ENCODE peak calls at places on chromosomes 12 and 14, in nine cellular contexts. C is A673, Q is fibroblast of lung, E is AG09309, W is dorsolateral prefrontal cortex, Z is colonic mucosa, K is fibroblast of the aortic adventitia, F is cardiac fibroblast, O is heart left ventricle. N is an unnamed sample.

GRCh38 chr12:107318804-107319535 is 225.6 kb upstream of the CRY1 start:
- DNase-seq in C (peak), Q (peak), E (no peak), W (no peak), Z (no peak), K (peak), F (peak), O (no peak), N (no peak)

GRCh38 chr14:45249847-45250575 is 3.0 kb downstream of the MIS18BP1 start:
- DNase-seq in C (no peak), Q (peak), E (peak), W (no peak), Z (no peak), K (peak), F (peak), O (no peak), N (peak)

GRCh38 chr14:83316356-83316755 is 1782.7 kb upstream of the SEL1L start:
- DNase-seq in C (no peak), Q (no peak), E (no peak), W (no peak), Z (no peak), K (no peak), F (no peak), O (no peak), N (no peak)

GRCh38 chr14:82387699-82388098 is 854.0 kb upstream of the SEL1L start:
- DNase-seq in C (no peak), Q (peak), E (no peak), W (no peak), Z (no peak), K (no peak), F (no peak), O (no peak), N (peak)

GRCh38 chr14:98984027-98984718 is 287.8 kb downstream of the BCL11B start:
- DNase-seq in C (no peak), Q (no peak), E (no peak), W (no peak), Z (no peak), K (no peak), F (no peak), O (no peak), N (no peak)

GRCh38 chr12:70849265-70849960 is 71.1 kb downstream of the PTPRR start:
- DNase-seq in C (peak), Q (peak), E (no peak), W (no peak), Z (no peak), K (peak), F (peak), O (no peak), N (peak)

GRCh38 chr12:47954467-47955045 is 8.8 kb upstream of the TMEM106C start:
- DNase-seq in C (no peak), Q (no peak), E (no peak), W (no peak), Z (peak), K (no peak), F (no peak), O (no peak), N (no peak)

GRCh38 chr12:82527165-82527780 is 159.4 kb upstream of the TMTC2 start:
- DNase-seq in C (peak), Q (peak), E (peak), W (no peak), Z (peak), K (peak), F (peak), O (no peak), N (peak)

GRCh38 chr14:104885973-104886689 is 21.1 kb downstream of the CEP170B start:
- DNase-seq in C (no peak), Q (no peak), E (no peak), W (peak), Z (no peak), K (no peak), F (no peak), O (no peak), N (no peak)

GRCh38 chr12:118417942-118418341 is 41.6 kb downstream of the SUDS3 start:
- DNase-seq in C (no peak), Q (no peak), E (no peak), W (no peak), Z (no peak), K (no peak), F (no peak), O (no peak), N (no peak)

GRCh38 chr12:94873368-94874085 is 130.0 kb downstream of the NDUFA12 start:
- DNase-seq in C (no peak), Q (no peak), E (no peak), W (no peak), Z (peak), K (no peak), F (no peak), O (no peak), N (no peak)

GRCh38 chr12:51904951-51905471 is 2.3 kb upstream of the ACVRL1 start:
- DNase-seq in C (no peak), Q (no peak), E (no peak), W (no peak), Z (no peak), K (peak), F (peak), O (peak), N (no peak)

GRCh38 chr12:77231548-77231947 is 166.2 kb upstream of the E2F7 start:
- DNase-seq in C (peak), Q (peak), E (peak), W (no peak), Z (peak), K (peak), F (peak), O (peak), N (peak)
- H3K4me3 ChIP-seq in C (peak), Q (no peak), E (no peak), W (no peak), Z (no peak), K (no peak), F (no peak), O (no peak), N (no peak)

GRCh38 chr14:91714805-91715204 is 17.1 kb downstream of the CATSPERB start:
- DNase-seq in C (no peak), Q (no peak), E (no peak), W (no peak), Z (no peak), K (no peak), F (no peak), O (no peak), N (no peak)
- TF ChIP-seq CTCF in C (peak), Q (no peak), E (no peak), W (no peak), Z (no peak), K (peak), F (no peak), O (no peak), N (no peak)

GRCh38 chr14:20658246-20658645 is 16.8 kb upstream of the OR6S1 start:
- DNase-seq in C (no peak), Q (no peak), E (no peak), W (no peak), Z (no peak), K (no peak), F (no peak), O (no peak), N (no peak)
- H3K4me3 ChIP-seq in C (no peak), Q (no peak), E (no peak), W (no peak), Z (no peak), K (no peak), F (no peak), O (no peak), N (no peak)

DNA sequence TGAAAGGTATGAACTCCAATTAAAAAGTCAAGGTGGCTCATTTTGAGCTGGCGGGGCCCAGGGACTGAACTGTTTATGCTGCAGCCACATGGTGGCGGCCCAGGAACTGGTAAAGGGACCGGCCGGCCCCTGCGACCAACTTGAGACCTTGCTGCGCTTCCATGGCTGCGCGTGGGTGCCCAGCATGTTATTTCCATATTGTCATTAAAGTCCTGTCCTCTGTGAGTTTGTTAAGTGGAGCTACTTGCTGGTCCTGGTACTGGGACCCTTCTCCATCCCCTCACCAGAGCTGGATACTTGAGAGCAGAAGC is 62.3 kb downstream of the BEGAIN start:
- DNase-seq in C (peak), Q (peak), E (no peak), W (peak), Z (peak), K (no peak), F (peak), O (no peak), N (no peak)
- TF ChIP-seq CTCF in C (peak), Q (peak), E (peak), W (peak), Z (peak), K (peak), F (no peak), O (peak), N (peak)

N was measured in astrocyte of the cerebellum.